ENCODE peak calls at places on chromosomes 13 and 19, in four cellular contexts. X is stomach, Q is heart right ventricle, G is brain microvascular endothelial cell. H is an unnamed sample.

GRCh38 chr13:102870677-102871415 is 25.0 kb downstream of the ERCC5 start:
- DNase-seq in G (peak), Q (peak), X (peak), H (no peak)

GRCh38 chr13:27797228-27797624 is 4.9 kb downstream of the GSX1 start:
- DNase-seq in Q (no peak), X (no peak), G (peak), H (no peak)

GRCh38 chr19:5686326-5686646 is 3.8 kb upstream of the RPL36 start:
- DNase-seq in G (no peak), X (no peak), Q (no peak), H (no peak)

GRCh38 chr19:11964858-11965645 is at the start of gene ZNF763:
- DNase-seq in Q (peak), X (peak), G (peak), H (peak)

GRCh38 chr13:23463631-23464030 is 30.1 kb upstream of the SACS start:
- DNase-seq in G (peak), Q (no peak), X (no peak), H (no peak)

GRCh38 chr13:53501387-53501786 is 472.8 kb downstream of the OLFM4 start:
- DNase-seq in Q (no peak), G (no peak), X (no peak), H (no peak)

GRCh38 chr19:41753936-41754529 is 1.3 kb upstream of the CEACAM6 start:
- DNase-seq in Q (peak), X (peak), G (peak), H (no peak)

GRCh38 chr19:1516395-1516753 is 3.6 kb upstream of the ADAMTSL5 start:
- DNase-seq in Q (no peak), X (no peak), G (no peak), H (no peak)

GRCh38 chr13:43196750-43197149 is 173.4 kb downstream of the DNAJC15 start:
- DNase-seq in X (no peak), Q (no peak), G (no peak), H (no peak)

GRCh38 chr19:37699057-37699456 is 20.5 kb downstream of the ZNF607 start:
- DNase-seq in X (no peak), Q (no peak), G (no peak), H (no peak)

GRCh38 chr19:29445246-29445645 is 80.5 kb upstream of the VSTM2B start:
- DNase-seq in G (no peak), Q (no peak), X (no peak), H (no peak)

GRCh38 chr19:54105796-54106195 is 3.1 kb downstream of the NDUFA3 start:
- DNase-seq in X (no peak), G (no peak), Q (no peak), H (no peak)

GRCh38 chr19:48628486-48629296 is 8.5 kb downstream of the DBP start:
- DNase-seq in G (no peak), X (no peak), Q (no peak), H (no peak)

GRCh38 chr19:55813906-55814305 is 17.9 kb downstream of the NLRP11 start:
- DNase-seq in X (no peak), Q (no peak), G (no peak), H (no peak)

GRCh38 chr13:63942372-63942771 is 2526.7 kb upstream of the PCDH20 start:
- DNase-seq in Q (no peak), X (no peak), G (no peak), H (no peak)

GRCh38 chr19:4575267-4575793 is 15.8 kb upstream of the SEMA6B start:
- DNase-seq in X (no peak), Q (peak), G (peak), H (peak)
- H3K27ac ChIP-seq in X (peak), Q (peak), G (peak), H (peak)

DNA sequence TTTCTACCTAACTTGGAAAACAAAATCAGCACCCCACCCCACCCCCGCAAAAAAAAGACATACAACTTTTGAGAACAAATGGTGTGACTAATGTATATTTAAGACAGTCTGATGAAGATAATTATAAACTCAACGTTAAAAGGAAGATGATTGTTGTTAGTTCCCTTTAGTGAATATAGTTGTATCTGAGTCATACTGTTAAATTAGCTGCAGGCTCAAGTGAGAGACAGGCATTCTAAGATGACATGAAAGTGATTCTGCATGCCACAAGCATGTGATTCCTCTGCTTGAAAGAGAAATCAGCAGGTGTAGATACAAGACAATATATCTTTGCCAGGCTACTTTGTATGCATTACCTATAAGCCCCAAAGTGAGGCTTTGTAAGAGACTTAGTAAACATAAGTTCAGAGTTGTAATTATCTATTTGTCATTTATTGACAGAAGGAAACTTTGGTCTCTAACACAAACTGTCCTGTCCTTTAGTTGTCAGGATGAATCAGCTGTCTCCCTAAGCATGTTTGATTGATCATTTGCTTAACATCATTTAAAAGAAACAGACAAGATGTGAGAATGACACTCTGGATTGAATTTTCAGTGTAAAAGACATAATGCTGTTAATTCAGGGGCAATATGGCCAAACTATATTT is 319.4 kb upstream of the HTR2A start:
- DNase-seq in Q (no peak), G (no peak), X (no peak), H (no peak)
- H3K27ac ChIP-seq in Q (no peak), G (peak), X (no peak), H (no peak)

GRCh38 chr19:39845172-39845571 is 1.0 kb downstream of the FBL start:
- DNase-seq in Q (no peak), G (no peak), X (no peak), H (no peak)
- H3K27ac ChIP-seq in Q (peak), G (no peak), X (no peak), H (no peak)

GRCh38 chr19:57888107-57888493 is 737 bp downstream of the ZNF814 start:
- DNase-seq in Q (no peak), G (no peak), X (no peak), H (no peak)
- H3K27ac ChIP-seq in Q (peak), G (peak), X (peak), H (peak)